ENCODE peak calls at places on chromosomes 7 and 10, in eight cellular contexts. T is activated CD4-positive, alpha-beta T cell treated with anti-CD3 and anti-CD28 coated beads, Interleukin-2, amount 50 U/mL, for 1 hour; M is SHP77 treated with DMSO at 0.1 percent for 48 hours; Y is iPS-NIHi11; U is NCI-H1092; H is SJSA1; B is tibial nerve; F is stimulated activated CD4-positive, alpha-beta T cell treated with anti-CD3 and anti-CD28 coated beads, Interleukin-2, amount 100 ng/mL, for 48 hours. K is an unnamed sample.
A peak's percentile ranks its signal among the peaks of the same experiment; 100 is the strongest.

GRCh38 chr7:43584200-43584586 is 1.3 kb downstream of the STK17A start:
- DNase-seq in T (peak; percentile 31), Y (no peak), U (no peak), B (peak; percentile 29), M (no peak), H (peak; percentile 26), F (no peak), K (no peak)

GRCh38 chr10:90642136-90642535 is 215.7 kb downstream of the HTR7 start:
- DNase-seq in F (no peak), Y (no peak), M (no peak), H (no peak), T (no peak), U (no peak), B (no peak), K (no peak)

GRCh38 chr10:105586451-105587098 is 945.5 kb downstream of the SORCS3 start:
- DNase-seq in B (no peak), T (no peak), U (no peak), F (no peak), Y (no peak), M (no peak), H (peak; percentile 69), K (no peak)

GRCh38 chr7:28069788-28070187 is 110.8 kb downstream of the JAZF1 start:
- DNase-seq in B (peak; percentile 48), H (peak; percentile 39), F (no peak), U (peak; percentile 59), T (no peak), M (no peak), Y (no peak), K (no peak)

GRCh38 chr10:11776080-11776479 is 33.9 kb downstream of the ECHDC3 start:
- DNase-seq in H (no peak), T (no peak), B (no peak), M (no peak), F (no peak), U (no peak), Y (no peak), K (no peak)

GRCh38 chr10:101444058-101444457 is 90.1 kb downstream of the BTRC start:
- DNase-seq in F (no peak), U (no peak), M (no peak), T (no peak), B (no peak), H (no peak), Y (no peak), K (no peak)

GRCh38 chr10:16789266-16789665 is 28.0 kb downstream of the RSU1 start:
- DNase-seq in H (no peak), F (no peak), T (no peak), U (no peak), B (no peak), M (no peak), Y (no peak), K (no peak)

GRCh38 chr10:93073539-93074136 is at the start of gene CYP26A1:
- DNase-seq in M (peak; percentile 9), B (no peak), Y (peak; percentile 72), F (no peak), H (peak; percentile 33), U (no peak), T (no peak), K (peak; percentile 68)

GRCh38 chr10:60666221-60666620 is 112.1 kb upstream of the CDK1 start:
- DNase-seq in B (no peak), T (no peak), M (no peak), F (no peak), Y (no peak), U (no peak), H (no peak), K (no peak)

GRCh38 chr10:77391605-77392235 is 245.9 kb downstream of the KCNMA1 start:
- DNase-seq in H (peak; percentile 98), M (peak; percentile 26), B (peak; percentile 89), Y (peak; percentile 85), T (no peak), F (peak; percentile 27), U (peak; percentile 17), K (peak; percentile 82)

GRCh38 chr10:7635431-7636125 is 31.2 kb downstream of the ITIH5 start:
- DNase-seq in F (no peak), M (no peak), T (no peak), Y (peak; percentile 63), B (no peak), U (no peak), H (no peak), K (no peak)

GRCh38 chr10:114856544-114857287 is 35.1 kb downstream of the FHIP2A start:
- DNase-seq in F (no peak), M (no peak), H (peak; percentile 95), U (no peak), Y (no peak), B (no peak), T (no peak), K (no peak)

GRCh38 chr7:108282427-108282996 is 152.4 kb upstream of the LAMB4 start:
- DNase-seq in M (no peak), Y (no peak), U (no peak), H (no peak), B (no peak), T (no peak), F (no peak), K (peak; percentile 36)

GRCh38 chr7:77393261-77393660 is 22.9 kb downstream of the GSAP start:
- DNase-seq in M (no peak), Y (no peak), T (no peak), H (no peak), F (peak; percentile 40), B (no peak), U (no peak), K (no peak)

GRCh38 chr7:45610019-45610418 is 35.9 kb downstream of the ADCY1 start:
- DNase-seq in U (no peak), F (no peak), B (no peak), Y (no peak), M (no peak), T (no peak), H (no peak), K (no peak)

GRCh38 chr10:62626096-62626495 is 178.4 kb upstream of the ADO start:
- DNase-seq in B (no peak), Y (no peak), F (no peak), H (no peak), M (no peak), U (no peak), T (no peak), K (no peak)

GRCh38 chr10:34010891-34011290 is 676.4 kb upstream of the NRP1 start:
- DNase-seq in H (no peak), F (no peak), Y (no peak), M (no peak), U (no peak), B (no peak), T (no peak), K (no peak)

GRCh38 chr7:130733866-130734524 is at the start of gene KLF14:
- DNase-seq in T (peak; percentile 12), Y (peak; percentile 79), H (peak; percentile 4), F (no peak), M (no peak), U (no peak), B (no peak), K (peak; percentile 56)

GRCh38 chr7:107201795-107202450 is 33.1 kb downstream of the HBP1 start:
- DNase-seq in Y (peak; percentile 43), U (peak; percentile 44), H (no peak), F (no peak), M (peak; percentile 39), B (no peak), T (peak; percentile 18), K (peak; percentile 53)

GRCh38 chr7:36155811-36156361 is 2.8 kb downstream of the EEPD1 start:
- DNase-seq in B (no peak), H (peak; percentile 53), F (no peak), T (no peak), M (no peak), Y (no peak), U (peak; percentile 68), K (peak; percentile 81)

GRCh38 chr10:11160982-11161554 is 143.4 kb downstream of the CELF2 start:
- DNase-seq in B (peak; percentile 44), U (no peak), M (no peak), Y (no peak), F (no peak), H (no peak), T (no peak), K (no peak)

GRCh38 chr7:85074016-85074415 is 112.8 kb downstream of the SEMA3D start:
- DNase-seq in F (no peak), H (no peak), B (no peak), Y (no peak), U (no peak), M (no peak), T (no peak), K (no peak)

GRCh38 chr10:32477499-32477898 is 31.6 kb downstream of the CCDC7 start:
- DNase-seq in U (no peak), Y (no peak), T (no peak), M (no peak), B (no peak), F (no peak), H (no peak), K (no peak)

GRCh38 chr10:70254795-70255328 is 21.6 kb upstream of the PPA1 start:
- DNase-seq in H (no peak), Y (no peak), F (no peak), B (no peak), M (no peak), T (no peak), U (no peak), K (no peak)

GRCh38 chr7:63073286-63073685 is 925.4 kb upstream of the ZNF722 start:
- DNase-seq in T (no peak), U (no peak), B (no peak), H (no peak), F (no peak), Y (no peak), M (no peak), K (no peak)

K was measured in NCI-H146.